ENCODE peak calls at places on chromosomes 3 and 15, in eight cellular contexts. R is GM12891; B is stimulated activated CD8-positive, alpha-beta memory T cell treated with anti-CD3 and anti-CD28 coated beads, Interleukin-4, amount 100 ng/mL, for 1 hour; K is posterior cingulate gyrus; W is right cardiac atrium; O is HCT116; C is anterior cingulate cortex; H is non-pigmented ciliary epithelial cell. M is an unnamed sample.

GRCh38 chr15:70835415-70835814 is 18.5 kb downstream of the LARP6 start:
- DNase-seq in R (no peak), B (no peak), K (peak; percentile 68), W (peak; percentile 90), O (no peak), C (peak; percentile 20), H (no peak), M (peak; percentile 82)

GRCh38 chr3:146326875-146327543 is 76.1 kb upstream of the PLSCR4 start:
- DNase-seq in R (no peak), B (no peak), K (no peak), W (peak; percentile 34), O (peak; percentile 35), C (no peak), H (peak; percentile 47), M (peak; percentile 36)

GRCh38 chr15:50128266-50128665 is 9.2 kb upstream of the ATP8B4 start:
- DNase-seq in R (no peak), B (no peak), K (peak; percentile 34), W (peak; percentile 62), O (no peak), C (peak; percentile 22), H (no peak), M (peak; percentile 74)

GRCh38 chr15:27846722-27847420 is 252.2 kb downstream of the OCA2 start:
- DNase-seq in R (no peak), B (no peak), K (no peak), W (no peak), O (no peak), C (no peak), H (no peak), M (no peak)

GRCh38 chr3:150738688-150739087 is 24.3 kb downstream of the SIAH2 start:
- DNase-seq in R (no peak), B (no peak), K (no peak), W (no peak), O (no peak), C (no peak), H (no peak), M (no peak)

GRCh38 chr3:52472239-52472783 is 16.9 kb downstream of the NISCH start:
- DNase-seq in R (no peak), B (no peak), K (no peak), W (no peak), O (no peak), C (no peak), H (no peak), M (peak; percentile 8)

GRCh38 chr3:127560051-127560787 is 30.3 kb downstream of the TPRA1 start:
- DNase-seq in R (no peak), B (no peak), K (no peak), W (no peak), O (peak; percentile 72), C (no peak), H (no peak), M (no peak)

GRCh38 chr3:71652786-71653419 is 69.4 kb upstream of the FOXP1 start:
- DNase-seq in R (no peak), B (no peak), K (peak; percentile 40), W (peak; percentile 41), O (peak; percentile 4), C (peak; percentile 17), H (no peak), M (peak; percentile 40)